ENCODE peak calls at places on chromosomes 16 and 17, in ten cellular contexts. One of them, this sample, is unnamed.

GRCh38 chr17:40314557-40314953 is 5.6 kb downstream of the RARA start:
- DNase-seq in amniotic stem cell: peak
- DNase-seq in neural crest cell: no peak
- DNase-seq in ascending aorta: peak
- DNase-seq in NCI-H2171: peak
- DNase-seq in activated CD4-positive, alpha-beta T cell treated with anti-CD3 and anti-CD28 coated beads for 48 hours: peak
- DNase-seq in neuronal stem cell: no peak
- DNase-seq in RCC 7860: peak
- DNase-seq in epithelial cell of esophagus: peak
- DNase-seq in mucosa of gallbladder: peak
- DNase-seq in this sample: peak

GRCh38 chr17:79146562-79146961 is 71.9 kb downstream of the ENGASE start:
- DNase-seq in amniotic stem cell: no peak
- DNase-seq in neural crest cell: no peak
- DNase-seq in ascending aorta: no peak
- DNase-seq in NCI-H2171: no peak
- DNase-seq in neuronal stem cell: no peak
- DNase-seq in mucosa of gallbladder: no peak
- DNase-seq in activated CD4-positive, alpha-beta T cell treated with anti-CD3 and anti-CD28 coated beads for 48 hours: no peak
- DNase-seq in epithelial cell of esophagus: no peak
- DNase-seq in RCC 7860: no peak
- DNase-seq in this sample: no peak

GRCh38 chr17:6257339-6257738 is 177.6 kb downstream of the AIPL1 start:
- DNase-seq in ascending aorta: no peak
- DNase-seq in activated CD4-positive, alpha-beta T cell treated with anti-CD3 and anti-CD28 coated beads for 48 hours: no peak
- DNase-seq in mucosa of gallbladder: no peak
- DNase-seq in amniotic stem cell: no peak
- DNase-seq in NCI-H2171: no peak
- DNase-seq in epithelial cell of esophagus: peak
- DNase-seq in neural crest cell: no peak
- DNase-seq in RCC 7860: peak
- DNase-seq in neuronal stem cell: peak
- DNase-seq in this sample: no peak

GRCh38 chr16:54407596-54407995 is 121.0 kb upstream of the IRX3 start:
- DNase-seq in ascending aorta: no peak
- DNase-seq in neural crest cell: no peak
- DNase-seq in mucosa of gallbladder: no peak
- DNase-seq in epithelial cell of esophagus: peak
- DNase-seq in RCC 7860: no peak
- DNase-seq in activated CD4-positive, alpha-beta T cell treated with anti-CD3 and anti-CD28 coated beads for 48 hours: no peak
- DNase-seq in amniotic stem cell: peak
- DNase-seq in NCI-H2171: no peak
- DNase-seq in neuronal stem cell: no peak
- DNase-seq in this sample: peak

GRCh38 chr16:79278506-79278905 is 322.0 kb downstream of the MAF start:
- DNase-seq in RCC 7860: no peak
- DNase-seq in ascending aorta: no peak
- DNase-seq in activated CD4-positive, alpha-beta T cell treated with anti-CD3 and anti-CD28 coated beads for 48 hours: peak
- DNase-seq in neural crest cell: no peak
- DNase-seq in NCI-H2171: no peak
- DNase-seq in epithelial cell of esophagus: no peak
- DNase-seq in amniotic stem cell: no peak
- DNase-seq in neuronal stem cell: no peak
- DNase-seq in mucosa of gallbladder: no peak
- DNase-seq in this sample: no peak

GRCh38 chr17:43790311-43790940 is 10.2 kb downstream of the CFAP97D1 start:
- DNase-seq in RCC 7860: no peak
- DNase-seq in neural crest cell: no peak
- DNase-seq in ascending aorta: no peak
- DNase-seq in amniotic stem cell: no peak
- DNase-seq in neuronal stem cell: no peak
- DNase-seq in epithelial cell of esophagus: peak
- DNase-seq in NCI-H2171: no peak
- DNase-seq in mucosa of gallbladder: no peak
- DNase-seq in activated CD4-positive, alpha-beta T cell treated with anti-CD3 and anti-CD28 coated beads for 48 hours: no peak
- DNase-seq in this sample: no peak

GRCh38 chr17:8837438-8838075 is 29.9 kb downstream of the PIK3R6 start:
- DNase-seq in ascending aorta: no peak
- DNase-seq in amniotic stem cell: no peak
- DNase-seq in neural crest cell: no peak
- DNase-seq in mucosa of gallbladder: no peak
- DNase-seq in epithelial cell of esophagus: no peak
- DNase-seq in RCC 7860: no peak
- DNase-seq in neuronal stem cell: no peak
- DNase-seq in activated CD4-positive, alpha-beta T cell treated with anti-CD3 and anti-CD28 coated beads for 48 hours: no peak
- DNase-seq in NCI-H2171: no peak
- DNase-seq in this sample: no peak

GRCh38 chr16:49644143-49644460 is 211.8 kb downstream of the ZNF423 start:
- DNase-seq in neural crest cell: no peak
- DNase-seq in neuronal stem cell: no peak
- DNase-seq in amniotic stem cell: no peak
- DNase-seq in RCC 7860: no peak
- DNase-seq in mucosa of gallbladder: no peak
- DNase-seq in activated CD4-positive, alpha-beta T cell treated with anti-CD3 and anti-CD28 coated beads for 48 hours: no peak
- DNase-seq in ascending aorta: no peak
- DNase-seq in NCI-H2171: no peak
- DNase-seq in epithelial cell of esophagus: no peak
- DNase-seq in this sample: no peak

GRCh38 chr17:65531508-65532431 is 29.7 kb downstream of the AXIN2 start:
- DNase-seq in ascending aorta: no peak
- DNase-seq in neuronal stem cell: no peak
- DNase-seq in amniotic stem cell: no peak
- DNase-seq in mucosa of gallbladder: peak
- DNase-seq in activated CD4-positive, alpha-beta T cell treated with anti-CD3 and anti-CD28 coated beads for 48 hours: no peak
- DNase-seq in NCI-H2171: peak
- DNase-seq in neural crest cell: peak
- DNase-seq in RCC 7860: no peak
- DNase-seq in epithelial cell of esophagus: no peak
- DNase-seq in this sample: peak

GRCh38 chr16:75192606-75193264 is 14.2 kb downstream of the CTRB2 start:
- DNase-seq in neural crest cell: no peak
- DNase-seq in amniotic stem cell: no peak
- DNase-seq in ascending aorta: no peak
- DNase-seq in epithelial cell of esophagus: peak
- DNase-seq in mucosa of gallbladder: peak
- DNase-seq in activated CD4-positive, alpha-beta T cell treated with anti-CD3 and anti-CD28 coated beads for 48 hours: no peak
- DNase-seq in RCC 7860: no peak
- DNase-seq in NCI-H2171: no peak
- DNase-seq in neuronal stem cell: no peak
- DNase-seq in this sample: no peak

GRCh38 chr16:13962232-13962631 is 42.3 kb downstream of the ERCC4 start:
- DNase-seq in neural crest cell: no peak
- DNase-seq in mucosa of gallbladder: no peak
- DNase-seq in activated CD4-positive, alpha-beta T cell treated with anti-CD3 and anti-CD28 coated beads for 48 hours: no peak
- DNase-seq in ascending aorta: no peak
- DNase-seq in neuronal stem cell: no peak
- DNase-seq in epithelial cell of esophagus: no peak
- DNase-seq in amniotic stem cell: no peak
- DNase-seq in RCC 7860: no peak
- DNase-seq in NCI-H2171: no peak
- DNase-seq in this sample: no peak

GRCh38 chr16:265711-266110 is 10.0 kb downstream of the RGS11 start:
- DNase-seq in neural crest cell: no peak
- DNase-seq in ascending aorta: no peak
- DNase-seq in amniotic stem cell: no peak
- DNase-seq in mucosa of gallbladder: no peak
- DNase-seq in NCI-H2171: no peak
- DNase-seq in activated CD4-positive, alpha-beta T cell treated with anti-CD3 and anti-CD28 coated beads for 48 hours: peak
- DNase-seq in neuronal stem cell: no peak
- DNase-seq in RCC 7860: no peak
- DNase-seq in epithelial cell of esophagus: peak
- DNase-seq in this sample: no peak

GRCh38 chr16:85454171-85454883 is 158.8 kb upstream of the GSE1 start:
- DNase-seq in activated CD4-positive, alpha-beta T cell treated with anti-CD3 and anti-CD28 coated beads for 48 hours: no peak
- DNase-seq in ascending aorta: no peak
- DNase-seq in neuronal stem cell: no peak
- DNase-seq in NCI-H2171: no peak
- DNase-seq in RCC 7860: no peak
- DNase-seq in mucosa of gallbladder: no peak
- DNase-seq in amniotic stem cell: no peak
- DNase-seq in neural crest cell: no peak
- DNase-seq in epithelial cell of esophagus: no peak
- DNase-seq in this sample: no peak

GRCh38 chr17:36507266-36507665 is 20.8 kb downstream of the ZNHIT3 start:
- DNase-seq in activated CD4-positive, alpha-beta T cell treated with anti-CD3 and anti-CD28 coated beads for 48 hours: no peak
- DNase-seq in neuronal stem cell: no peak
- DNase-seq in epithelial cell of esophagus: no peak
- DNase-seq in NCI-H2171: no peak
- DNase-seq in ascending aorta: no peak
- DNase-seq in amniotic stem cell: no peak
- DNase-seq in RCC 7860: no peak
- DNase-seq in neural crest cell: no peak
- DNase-seq in mucosa of gallbladder: no peak
- DNase-seq in this sample: no peak

GRCh38 chr17:71392715-71393567 is 727.9 kb upstream of the SOX9 start:
- DNase-seq in NCI-H2171: no peak
- DNase-seq in epithelial cell of esophagus: peak
- DNase-seq in ascending aorta: no peak
- DNase-seq in amniotic stem cell: peak
- DNase-seq in neural crest cell: no peak
- DNase-seq in RCC 7860: no peak
- DNase-seq in mucosa of gallbladder: no peak
- DNase-seq in neuronal stem cell: no peak
- DNase-seq in activated CD4-positive, alpha-beta T cell treated with anti-CD3 and anti-CD28 coated beads for 48 hours: no peak
- DNase-seq in this sample: no peak

GRCh38 chr17:64073771-64074703 is 53.6 kb upstream of the ICAM2 start:
- DNase-seq in ascending aorta: no peak
- DNase-seq in epithelial cell of esophagus: no peak
- DNase-seq in activated CD4-positive, alpha-beta T cell treated with anti-CD3 and anti-CD28 coated beads for 48 hours: no peak
- DNase-seq in neural crest cell: no peak
- DNase-seq in neuronal stem cell: no peak
- DNase-seq in RCC 7860: no peak
- DNase-seq in amniotic stem cell: no peak
- DNase-seq in NCI-H2171: no peak
- DNase-seq in mucosa of gallbladder: no peak
- DNase-seq in this sample: no peak

GRCh38 chr17:72365857-72366415 is 245.1 kb downstream of the SOX9 start:
- DNase-seq in neuronal stem cell: no peak
- DNase-seq in neural crest cell: no peak
- DNase-seq in amniotic stem cell: no peak
- DNase-seq in ascending aorta: no peak
- DNase-seq in activated CD4-positive, alpha-beta T cell treated with anti-CD3 and anti-CD28 coated beads for 48 hours: no peak
- DNase-seq in epithelial cell of esophagus: no peak
- DNase-seq in NCI-H2171: no peak
- DNase-seq in mucosa of gallbladder: no peak
- DNase-seq in RCC 7860: no peak
- DNase-seq in this sample: peak

GRCh38 chr16:75491876-75492275 is 3.4 kb downstream of the CHST6 start:
- DNase-seq in epithelial cell of esophagus: no peak
- DNase-seq in mucosa of gallbladder: no peak
- DNase-seq in amniotic stem cell: no peak
- DNase-seq in NCI-H2171: peak
- DNase-seq in neuronal stem cell: no peak
- DNase-seq in RCC 7860: no peak
- DNase-seq in ascending aorta: no peak
- DNase-seq in activated CD4-positive, alpha-beta T cell treated with anti-CD3 and anti-CD28 coated beads for 48 hours: no peak
- DNase-seq in neural crest cell: no peak
- DNase-seq in this sample: no peak

GRCh38 chr17:45430738-45431530 is 1.7 kb downstream of the ARHGAP27 start:
- DNase-seq in RCC 7860: no peak
- DNase-seq in activated CD4-positive, alpha-beta T cell treated with anti-CD3 and anti-CD28 coated beads for 48 hours: peak
- DNase-seq in NCI-H2171: no peak
- DNase-seq in mucosa of gallbladder: peak
- DNase-seq in epithelial cell of esophagus: peak
- DNase-seq in amniotic stem cell: no peak
- DNase-seq in ascending aorta: no peak
- DNase-seq in neural crest cell: no peak
- DNase-seq in neuronal stem cell: no peak
- DNase-seq in this sample: no peak

GRCh38 chr16:1903845-1904820 is 14.1 kb downstream of the HS3ST6 start:
- DNase-seq in epithelial cell of esophagus: no peak
- DNase-seq in activated CD4-positive, alpha-beta T cell treated with anti-CD3 and anti-CD28 coated beads for 48 hours: no peak
- DNase-seq in NCI-H2171: no peak
- DNase-seq in neuronal stem cell: no peak
- DNase-seq in amniotic stem cell: no peak
- DNase-seq in neural crest cell: no peak
- DNase-seq in mucosa of gallbladder: no peak
- DNase-seq in RCC 7860: no peak
- DNase-seq in ascending aorta: no peak
- DNase-seq in this sample: no peak

GRCh38 chr16:12390074-12390473 is 413.5 kb downstream of the SNX29 start:
- DNase-seq in NCI-H2171: no peak
- DNase-seq in RCC 7860: no peak
- DNase-seq in mucosa of gallbladder: no peak
- DNase-seq in epithelial cell of esophagus: no peak
- DNase-seq in activated CD4-positive, alpha-beta T cell treated with anti-CD3 and anti-CD28 coated beads for 48 hours: no peak
- DNase-seq in amniotic stem cell: no peak
- DNase-seq in ascending aorta: no peak
- DNase-seq in neuronal stem cell: no peak
- DNase-seq in neural crest cell: no peak
- DNase-seq in this sample: no peak

GRCh38 chr16:52997922-52998321 is 54.8 kb downstream of the CHD9NB start:
- DNase-seq in RCC 7860: no peak
- DNase-seq in ascending aorta: no peak
- DNase-seq in activated CD4-positive, alpha-beta T cell treated with anti-CD3 and anti-CD28 coated beads for 48 hours: no peak
- DNase-seq in NCI-H2171: no peak
- DNase-seq in epithelial cell of esophagus: no peak
- DNase-seq in neural crest cell: no peak
- DNase-seq in mucosa of gallbladder: no peak
- DNase-seq in neuronal stem cell: no peak
- DNase-seq in amniotic stem cell: no peak
- DNase-seq in this sample: no peak

This sample was measured in HFF-Myc.